ENCODE peak calls at places on chromosomes 7 and 10, in ten cellular contexts. One of them, this sample, is unnamed.

GRCh38 chr10:119350529-119351001 is 143.2 kb downstream of the GRK5 start:
- DNase-seq in NCI-H2081 treated with DMSO at 0.1 percent for 48 hours: no peak
- DNase-seq in GM23338: no peak
- DNase-seq in substantia nigra: no peak
- DNase-seq in HuH-7: no peak
- DNase-seq in fibroblast of pulmonary artery: peak
- DNase-seq in A549: no peak
- DNase-seq in EH: peak
- DNase-seq in Calu3: no peak
- DNase-seq in anterior cingulate cortex: no peak
- DNase-seq in this sample: no peak

GRCh38 chr10:97708976-97709745 is 4.4 kb upstream of the MARVELD1 start:
- DNase-seq in anterior cingulate cortex: no peak
- DNase-seq in substantia nigra: no peak
- DNase-seq in EH: peak
- DNase-seq in Calu3: peak
- DNase-seq in GM23338: peak
- DNase-seq in HuH-7: no peak
- DNase-seq in fibroblast of pulmonary artery: peak
- DNase-seq in A549: peak
- DNase-seq in NCI-H2081 treated with DMSO at 0.1 percent for 48 hours: no peak
- DNase-seq in this sample: peak

GRCh38 chr7:74455933-74456332 is 2.2 kb downstream of the GTF2IRD1 start:
- DNase-seq in EH: no peak
- DNase-seq in fibroblast of pulmonary artery: peak
- DNase-seq in Calu3: no peak
- DNase-seq in NCI-H2081 treated with DMSO at 0.1 percent for 48 hours: no peak
- DNase-seq in substantia nigra: no peak
- DNase-seq in HuH-7: peak
- DNase-seq in anterior cingulate cortex: no peak
- DNase-seq in A549: no peak
- DNase-seq in GM23338: no peak
- DNase-seq in this sample: peak

GRCh38 chr7:158094671-158095256 is 492.9 kb downstream of the PTPRN2 start:
- DNase-seq in Calu3: no peak
- DNase-seq in GM23338: peak
- DNase-seq in EH: no peak
- DNase-seq in substantia nigra: no peak
- DNase-seq in fibroblast of pulmonary artery: no peak
- DNase-seq in anterior cingulate cortex: no peak
- DNase-seq in NCI-H2081 treated with DMSO at 0.1 percent for 48 hours: no peak
- DNase-seq in HuH-7: no peak
- DNase-seq in A549: no peak
- DNase-seq in this sample: no peak

GRCh38 chr10:12504628-12505027 is 155.3 kb downstream of the CAMK1D start:
- DNase-seq in EH: no peak
- DNase-seq in NCI-H2081 treated with DMSO at 0.1 percent for 48 hours: no peak
- DNase-seq in Calu3: no peak
- DNase-seq in anterior cingulate cortex: no peak
- DNase-seq in HuH-7: no peak
- DNase-seq in A549: no peak
- DNase-seq in fibroblast of pulmonary artery: no peak
- DNase-seq in substantia nigra: no peak
- DNase-seq in GM23338: no peak
- DNase-seq in this sample: no peak

GRCh38 chr10:14603539-14604102 is 171.1 kb downstream of the FAM107B start:
- DNase-seq in anterior cingulate cortex: no peak
- DNase-seq in substantia nigra: no peak
- DNase-seq in fibroblast of pulmonary artery: no peak
- DNase-seq in NCI-H2081 treated with DMSO at 0.1 percent for 48 hours: no peak
- DNase-seq in A549: no peak
- DNase-seq in EH: peak
- DNase-seq in Calu3: no peak
- DNase-seq in GM23338: peak
- DNase-seq in HuH-7: no peak
- DNase-seq in this sample: peak

GRCh38 chr7:20735346-20736065 is 51.2 kb downstream of the SP8 start:
- DNase-seq in GM23338: no peak
- DNase-seq in A549: no peak
- DNase-seq in NCI-H2081 treated with DMSO at 0.1 percent for 48 hours: no peak
- DNase-seq in substantia nigra: no peak
- DNase-seq in HuH-7: no peak
- DNase-seq in EH: no peak
- DNase-seq in anterior cingulate cortex: no peak
- DNase-seq in Calu3: no peak
- DNase-seq in fibroblast of pulmonary artery: no peak
- DNase-seq in this sample: no peak

GRCh38 chr7:1288390-1288995 is 55.8 kb downstream of the UNCX start:
- DNase-seq in A549: no peak
- DNase-seq in EH: no peak
- DNase-seq in fibroblast of pulmonary artery: no peak
- DNase-seq in substantia nigra: no peak
- DNase-seq in GM23338: no peak
- DNase-seq in HuH-7: no peak
- DNase-seq in Calu3: no peak
- DNase-seq in NCI-H2081 treated with DMSO at 0.1 percent for 48 hours: no peak
- DNase-seq in anterior cingulate cortex: no peak
- DNase-seq in this sample: no peak

GRCh38 chr7:84237533-84238173 is 43.1 kb upstream of the SEMA3A start:
- DNase-seq in GM23338: no peak
- DNase-seq in fibroblast of pulmonary artery: peak
- DNase-seq in anterior cingulate cortex: no peak
- DNase-seq in Calu3: no peak
- DNase-seq in A549: peak
- DNase-seq in EH: peak
- DNase-seq in HuH-7: no peak
- DNase-seq in NCI-H2081 treated with DMSO at 0.1 percent for 48 hours: no peak
- DNase-seq in substantia nigra: no peak
- DNase-seq in this sample: no peak

GRCh38 chr10:86335831-86336230 is 30.8 kb downstream of the GRID1 start:
- DNase-seq in anterior cingulate cortex: no peak
- DNase-seq in Calu3: no peak
- DNase-seq in substantia nigra: no peak
- DNase-seq in NCI-H2081 treated with DMSO at 0.1 percent for 48 hours: no peak
- DNase-seq in A549: no peak
- DNase-seq in HuH-7: no peak
- DNase-seq in fibroblast of pulmonary artery: no peak
- DNase-seq in GM23338: no peak
- DNase-seq in EH: no peak
- DNase-seq in this sample: no peak

GRCh38 chr7:134355925-134356324 is 39.2 kb upstream of the SLC35B4 start:
- DNase-seq in GM23338: no peak
- DNase-seq in substantia nigra: no peak
- DNase-seq in HuH-7: no peak
- DNase-seq in NCI-H2081 treated with DMSO at 0.1 percent for 48 hours: no peak
- DNase-seq in EH: no peak
- DNase-seq in fibroblast of pulmonary artery: peak
- DNase-seq in A549: no peak
- DNase-seq in anterior cingulate cortex: no peak
- DNase-seq in Calu3: peak
- DNase-seq in this sample: peak

GRCh38 chr10:77264107-77264506 is 373.5 kb downstream of the KCNMA1 start:
- DNase-seq in anterior cingulate cortex: no peak
- DNase-seq in GM23338: no peak
- DNase-seq in A549: no peak
- DNase-seq in HuH-7: no peak
- DNase-seq in Calu3: no peak
- DNase-seq in substantia nigra: no peak
- DNase-seq in EH: no peak
- DNase-seq in NCI-H2081 treated with DMSO at 0.1 percent for 48 hours: no peak
- DNase-seq in fibroblast of pulmonary artery: no peak
- DNase-seq in this sample: no peak

GRCh38 chr7:139886899-139887298 is 57.8 kb downstream of the TBXAS1 start:
- DNase-seq in anterior cingulate cortex: no peak
- DNase-seq in HuH-7: no peak
- DNase-seq in substantia nigra: no peak
- DNase-seq in NCI-H2081 treated with DMSO at 0.1 percent for 48 hours: no peak
- DNase-seq in GM23338: no peak
- DNase-seq in Calu3: no peak
- DNase-seq in EH: no peak
- DNase-seq in A549: no peak
- DNase-seq in fibroblast of pulmonary artery: no peak
- DNase-seq in this sample: no peak

GRCh38 chr7:141558544-141559183 is 7.5 kb downstream of the AGK start:
- DNase-seq in Calu3: no peak
- DNase-seq in NCI-H2081 treated with DMSO at 0.1 percent for 48 hours: peak
- DNase-seq in A549: no peak
- DNase-seq in fibroblast of pulmonary artery: peak
- DNase-seq in GM23338: no peak
- DNase-seq in HuH-7: no peak
- DNase-seq in substantia nigra: no peak
- DNase-seq in anterior cingulate cortex: no peak
- DNase-seq in EH: peak
- DNase-seq in this sample: no peak

GRCh38 chr7:65002972-65003585 is 3.4 kb downstream of the ERV3-1 start:
- DNase-seq in NCI-H2081 treated with DMSO at 0.1 percent for 48 hours: no peak
- DNase-seq in GM23338: no peak
- DNase-seq in HuH-7: no peak
- DNase-seq in A549: no peak
- DNase-seq in Calu3: no peak
- DNase-seq in substantia nigra: no peak
- DNase-seq in anterior cingulate cortex: no peak
- DNase-seq in EH: no peak
- DNase-seq in fibroblast of pulmonary artery: no peak
- DNase-seq in this sample: no peak

GRCh38 chr10:5965266-5965665 is 12.1 kb downstream of the IL15RA start:
- DNase-seq in A549: no peak
- DNase-seq in GM23338: no peak
- DNase-seq in Calu3: no peak
- DNase-seq in anterior cingulate cortex: no peak
- DNase-seq in EH: no peak
- DNase-seq in fibroblast of pulmonary artery: no peak
- DNase-seq in substantia nigra: no peak
- DNase-seq in NCI-H2081 treated with DMSO at 0.1 percent for 48 hours: no peak
- DNase-seq in HuH-7: no peak
- DNase-seq in this sample: peak

GRCh38 chr10:1128649-1129048 is 72.5 kb downstream of the WDR37 start:
- DNase-seq in HuH-7: no peak
- DNase-seq in EH: no peak
- DNase-seq in GM23338: no peak
- DNase-seq in anterior cingulate cortex: no peak
- DNase-seq in A549: no peak
- DNase-seq in substantia nigra: no peak
- DNase-seq in Calu3: no peak
- DNase-seq in NCI-H2081 treated with DMSO at 0.1 percent for 48 hours: no peak
- DNase-seq in fibroblast of pulmonary artery: no peak
- DNase-seq in this sample: no peak

GRCh38 chr10:13690281-13690825 is 103.6 kb downstream of the PRPF18 start:
- DNase-seq in EH: no peak
- DNase-seq in A549: no peak
- DNase-seq in substantia nigra: no peak
- DNase-seq in GM23338: peak
- DNase-seq in HuH-7: no peak
- DNase-seq in Calu3: no peak
- DNase-seq in NCI-H2081 treated with DMSO at 0.1 percent for 48 hours: no peak
- DNase-seq in fibroblast of pulmonary artery: no peak
- DNase-seq in anterior cingulate cortex: no peak
- DNase-seq in this sample: no peak

GRCh38 chr7:14691597-14692203 is 210.9 kb downstream of the DGKB start:
- DNase-seq in GM23338: peak
- DNase-seq in Calu3: peak
- DNase-seq in anterior cingulate cortex: peak
- DNase-seq in EH: peak
- DNase-seq in NCI-H2081 treated with DMSO at 0.1 percent for 48 hours: peak
- DNase-seq in substantia nigra: no peak
- DNase-seq in A549: no peak
- DNase-seq in fibroblast of pulmonary artery: peak
- DNase-seq in HuH-7: peak
- DNase-seq in this sample: peak

GRCh38 chr10:86970887-86971145 is 2.5 kb downstream of the ADIRF start:
- DNase-seq in A549: no peak
- DNase-seq in HuH-7: no peak
- DNase-seq in fibroblast of pulmonary artery: no peak
- DNase-seq in anterior cingulate cortex: no peak
- DNase-seq in EH: no peak
- DNase-seq in NCI-H2081 treated with DMSO at 0.1 percent for 48 hours: no peak
- DNase-seq in substantia nigra: no peak
- DNase-seq in GM23338: peak
- DNase-seq in Calu3: no peak
- DNase-seq in this sample: no peak

GRCh38 chr7:102119213-102119651 is 167.4 kb upstream of the SH2B2 start:
- DNase-seq in anterior cingulate cortex: peak
- DNase-seq in GM23338: no peak
- DNase-seq in HuH-7: no peak
- DNase-seq in NCI-H2081 treated with DMSO at 0.1 percent for 48 hours: no peak
- DNase-seq in EH: no peak
- DNase-seq in A549: no peak
- DNase-seq in substantia nigra: peak
- DNase-seq in Calu3: no peak
- DNase-seq in fibroblast of pulmonary artery: peak
- DNase-seq in this sample: no peak

GRCh38 chr10:122338609-122339441 is 35.7 kb upstream of the PLEKHA1 start:
- DNase-seq in fibroblast of pulmonary artery: no peak
- DNase-seq in NCI-H2081 treated with DMSO at 0.1 percent for 48 hours: no peak
- DNase-seq in substantia nigra: no peak
- DNase-seq in GM23338: no peak
- DNase-seq in Calu3: peak
- DNase-seq in A549: no peak
- DNase-seq in anterior cingulate cortex: no peak
- DNase-seq in HuH-7: no peak
- DNase-seq in EH: no peak
- DNase-seq in this sample: peak

GRCh38 chr10:127013696-127014095 is 108.5 kb downstream of the DOCK1 start:
- DNase-seq in anterior cingulate cortex: no peak
- DNase-seq in HuH-7: no peak
- DNase-seq in substantia nigra: no peak
- DNase-seq in Calu3: no peak
- DNase-seq in EH: no peak
- DNase-seq in A549: no peak
- DNase-seq in NCI-H2081 treated with DMSO at 0.1 percent for 48 hours: no peak
- DNase-seq in GM23338: no peak
- DNase-seq in fibroblast of pulmonary artery: no peak
- DNase-seq in this sample: no peak

GRCh38 chr10:112728997-112729396 is 221.1 kb upstream of the TCF7L2 start:
- DNase-seq in anterior cingulate cortex: no peak
- DNase-seq in fibroblast of pulmonary artery: no peak
- DNase-seq in HuH-7: no peak
- DNase-seq in A549: no peak
- DNase-seq in NCI-H2081 treated with DMSO at 0.1 percent for 48 hours: no peak
- DNase-seq in Calu3: no peak
- DNase-seq in GM23338: no peak
- DNase-seq in substantia nigra: no peak
- DNase-seq in EH: no peak
- DNase-seq in this sample: no peak

GRCh38 chr10:33749042-33749441 is 414.6 kb upstream of the NRP1 start:
- DNase-seq in substantia nigra: no peak
- DNase-seq in Calu3: no peak
- DNase-seq in GM23338: no peak
- DNase-seq in fibroblast of pulmonary artery: peak
- DNase-seq in anterior cingulate cortex: no peak
- DNase-seq in EH: no peak
- DNase-seq in A549: no peak
- DNase-seq in NCI-H2081 treated with DMSO at 0.1 percent for 48 hours: no peak
- DNase-seq in HuH-7: no peak
- DNase-seq in this sample: no peak

This sample was measured in small intestine.